ENCODE peak calls at places on chromosomes 16 and 17, in five cellular contexts. C is activated gamma-delta T cell treated with Interleukin-2 at 50 U/mL for 16 hours; J is stimulated activated naive B cell treated with anti-CD40 and anti-IgM and Interleukin-4, amounts not matched to agents 10 μg/mL and 1 μg/mL and 100 μg/mL, for 72 hours; H is AG10803; A is stimulated activated CD8-positive, alpha-beta memory T cell treated with anti-CD3 and anti-CD28 coated beads, Interleukin-4, amount 100 ng/mL, for 1 hour. P is an unnamed sample.

GRCh38 chr17:72033311-72033710 is 87.5 kb upstream of the SOX9 start:
- DNase-seq in J (no peak), H (no peak), A (no peak), C (no peak), P (no peak)

GRCh38 chr16:23709536-23709935 is 3.5 kb downstream of the ERN2 start:
- DNase-seq in A (no peak), J (no peak), H (no peak), C (no peak), P (no peak)

GRCh38 chr16:20901441-20902112 is 1.0 kb downstream of the LYRM1 start:
- DNase-seq in H (peak), C (peak), A (no peak), J (peak), P (peak)

GRCh38 chr17:54903375-54903774 is 2.7 kb downstream of the TOM1L1 start:
- DNase-seq in C (no peak), A (no peak), J (no peak), H (peak), P (no peak)

GRCh38 chr16:67917852-67918236 is 13.8 kb downstream of the CTRL start:
- DNase-seq in H (peak), C (peak), J (no peak), A (no peak), P (no peak)

GRCh38 chr16:81711609-81712329 is 67.3 kb upstream of the PLCG2 start:
- DNase-seq in C (no peak), H (peak), A (no peak), J (no peak), P (no peak)

GRCh38 chr17:79668344-79669250 is 57.7 kb upstream of the RBFOX3 start:
- DNase-seq in C (no peak), H (no peak), J (no peak), A (no peak), P (no peak)

GRCh38 chr17:55601874-55602364 is 90.7 kb upstream of the SMIM36 start:
- DNase-seq in J (peak), C (no peak), H (peak), A (no peak), P (no peak)

GRCh38 chr17:34091975-34092374 is 163.1 kb upstream of the CCL2 start:
- DNase-seq in C (no peak), J (no peak), H (no peak), A (no peak), P (no peak)

GRCh38 chr17:80781188-80781577 is 210.5 kb upstream of the CHMP6 start:
- DNase-seq in C (no peak), J (no peak), H (no peak), A (no peak), P (no peak)

GRCh38 chr17:66542183-66542966 is 240.0 kb downstream of the PRKCA start:
- DNase-seq in C (no peak), H (peak), A (no peak), J (peak), P (peak)

GRCh38 chr17:39002991-39003715 is 36.0 kb upstream of the FBXO47 start:
- DNase-seq in H (peak), J (no peak), A (no peak), C (peak), P (peak)

GRCh38 chr17:75459590-75460267 is 3.3 kb downstream of the TMEM94 start:
- DNase-seq in J (no peak), A (no peak), C (no peak), H (no peak), P (peak)

GRCh38 chr16:4566144-4566543 is 10.0 kb downstream of the C16orf96 start:
- DNase-seq in H (no peak), J (no peak), C (no peak), A (no peak), P (no peak)

GRCh38 chr16:19274178-19274797 is 11.2 kb upstream of the CLEC19A start:
- DNase-seq in C (no peak), A (no peak), H (no peak), J (no peak), P (no peak)

GRCh38 chr17:45345554-45346254 is 28.9 kb upstream of the MAP3K14 start:
- DNase-seq in J (no peak), A (no peak), C (no peak), H (peak), P (no peak)

GRCh38 chr17:1562178-1562643 is 381 bp downstream of the PITPNA start:
- DNase-seq in J (no peak), H (peak), C (peak), A (no peak), P (no peak)

GRCh38 chr17:49918591-49918990 is 50.4 kb upstream of the DLX4 start:
- DNase-seq in A (no peak), J (no peak), C (no peak), H (no peak), P (no peak)

GRCh38 chr17:50196826-50197225 is 4.6 kb downstream of the COL1A1 start:
- DNase-seq in A (no peak), H (peak), C (no peak), J (no peak), P (no peak)

GRCh38 chr17:46171939-46172338 is 21.3 kb downstream of the KANSL1 start:
- DNase-seq in J (no peak), H (no peak), C (no peak), A (no peak), P (no peak)

GRCh38 chr16:50450957-50451356 is 82.2 kb upstream of the BRD7 start:
- DNase-seq in J (no peak), H (no peak), A (no peak), C (no peak), P (no peak)

GRCh38 chr17:2869604-2870003 is 73.4 kb downstream of the RAP1GAP2 start:
- DNase-seq in A (no peak), C (no peak), J (no peak), H (no peak), P (no peak)

GRCh38 chr17:6303664-6304063 is 131.3 kb downstream of the AIPL1 start:
- DNase-seq in H (peak), A (no peak), C (no peak), J (no peak), P (no peak)

GRCh38 chr16:89318871-89319627 is 101.5 kb downstream of the ZNF778 start:
- DNase-seq in A (no peak), J (no peak), H (no peak), C (no peak), P (no peak)

GRCh38 chr17:73782641-73783381 is 138.6 kb upstream of the SDK2 start:
- DNase-seq in C (no peak), H (no peak), A (no peak), J (no peak), P (no peak)

GRCh38 chr17:41984454-41984853 is 17.9 kb downstream of the CNP start:
- DNase-seq in H (no peak), J (no peak), C (no peak), A (no peak), P (no peak)

GRCh38 chr16:19601083-19601976 is 45.8 kb downstream of the VPS35L start:
- DNase-seq in C (peak), J (no peak), A (no peak), H (peak), P (no peak)

GRCh38 chr17:61309857-61310256 is 89.8 kb upstream of the TBX2 start:
- DNase-seq in H (peak), J (no peak), C (no peak), A (no peak), P (no peak)

P was measured in immature natural killer cell.